ENCODE peak calls at places on chromosome 17, in nine cellular contexts. One of them, this sample, is unnamed.

GRCh38 chr17:76385892-76386786 is 1.7 kb downstream of the SPHK1 start:
- DNase-seq in stimulated activated CD4-positive, alpha-beta T cell treated with anti-CD3 and anti-CD28 coated beads, TNF-alpha, amount 100 ng/mL, for 1 hour: peak
- DNase-seq in stimulated activated CD8-positive, alpha-beta memory T cell treated with anti-CD3 and anti-CD28 coated beads, Interleukin-4, amount 100 ng/mL, for 4 hours: peak
- DNase-seq in nucleus accumbens: no peak
- DNase-seq in GM03348: peak
- DNase-seq in iPS DF 19.7: no peak
- DNase-seq in activated T-helper 1 cell treated with Interleukin-2 at 50 U/mL for 16 hours: peak
- DNase-seq in adrenal gland: peak
- DNase-seq in hypothalamus: no peak
- DNase-seq in this sample: no peak

GRCh38 chr17:80856863-80857488 is 134.7 kb upstream of the CHMP6 start:
- DNase-seq in GM03348: no peak
- DNase-seq in hypothalamus: no peak
- DNase-seq in stimulated activated CD8-positive, alpha-beta memory T cell treated with anti-CD3 and anti-CD28 coated beads, Interleukin-4, amount 100 ng/mL, for 4 hours: no peak
- DNase-seq in activated T-helper 1 cell treated with Interleukin-2 at 50 U/mL for 16 hours: no peak
- DNase-seq in iPS DF 19.7: no peak
- DNase-seq in nucleus accumbens: no peak
- DNase-seq in adrenal gland: no peak
- DNase-seq in stimulated activated CD4-positive, alpha-beta T cell treated with anti-CD3 and anti-CD28 coated beads, TNF-alpha, amount 100 ng/mL, for 1 hour: no peak
- DNase-seq in this sample: no peak

GRCh38 chr17:49987681-49988441 is 7.2 kb downstream of the DLX3 start:
- DNase-seq in hypothalamus: no peak
- DNase-seq in iPS DF 19.7: no peak
- DNase-seq in nucleus accumbens: no peak
- DNase-seq in stimulated activated CD4-positive, alpha-beta T cell treated with anti-CD3 and anti-CD28 coated beads, TNF-alpha, amount 100 ng/mL, for 1 hour: no peak
- DNase-seq in GM03348: peak
- DNase-seq in activated T-helper 1 cell treated with Interleukin-2 at 50 U/mL for 16 hours: no peak
- DNase-seq in stimulated activated CD8-positive, alpha-beta memory T cell treated with anti-CD3 and anti-CD28 coated beads, Interleukin-4, amount 100 ng/mL, for 4 hours: no peak
- DNase-seq in adrenal gland: no peak
- DNase-seq in this sample: no peak

GRCh38 chr17:27810211-27810901 is 10.0 kb upstream of the NOS2 start:
- DNase-seq in hypothalamus: no peak
- DNase-seq in stimulated activated CD8-positive, alpha-beta memory T cell treated with anti-CD3 and anti-CD28 coated beads, Interleukin-4, amount 100 ng/mL, for 4 hours: no peak
- DNase-seq in iPS DF 19.7: no peak
- DNase-seq in GM03348: no peak
- DNase-seq in stimulated activated CD4-positive, alpha-beta T cell treated with anti-CD3 and anti-CD28 coated beads, TNF-alpha, amount 100 ng/mL, for 1 hour: no peak
- DNase-seq in adrenal gland: peak
- DNase-seq in activated T-helper 1 cell treated with Interleukin-2 at 50 U/mL for 16 hours: no peak
- DNase-seq in nucleus accumbens: no peak
- DNase-seq in this sample: no peak

GRCh38 chr17:18224428-18225120 is 861 bp upstream of the LLGL1 start:
- DNase-seq in stimulated activated CD8-positive, alpha-beta memory T cell treated with anti-CD3 and anti-CD28 coated beads, Interleukin-4, amount 100 ng/mL, for 4 hours: no peak
- DNase-seq in adrenal gland: no peak
- DNase-seq in GM03348: no peak
- DNase-seq in iPS DF 19.7: peak
- DNase-seq in activated T-helper 1 cell treated with Interleukin-2 at 50 U/mL for 16 hours: no peak
- DNase-seq in stimulated activated CD4-positive, alpha-beta T cell treated with anti-CD3 and anti-CD28 coated beads, TNF-alpha, amount 100 ng/mL, for 1 hour: no peak
- DNase-seq in hypothalamus: no peak
- DNase-seq in nucleus accumbens: no peak
- DNase-seq in this sample: no peak

GRCh38 chr17:41814195-41814594 is 1.4 kb downstream of the FKBP10 start:
- DNase-seq in adrenal gland: no peak
- DNase-seq in stimulated activated CD8-positive, alpha-beta memory T cell treated with anti-CD3 and anti-CD28 coated beads, Interleukin-4, amount 100 ng/mL, for 4 hours: no peak
- DNase-seq in stimulated activated CD4-positive, alpha-beta T cell treated with anti-CD3 and anti-CD28 coated beads, TNF-alpha, amount 100 ng/mL, for 1 hour: no peak
- DNase-seq in activated T-helper 1 cell treated with Interleukin-2 at 50 U/mL for 16 hours: no peak
- DNase-seq in iPS DF 19.7: no peak
- DNase-seq in hypothalamus: no peak
- DNase-seq in GM03348: no peak
- DNase-seq in nucleus accumbens: no peak
- DNase-seq in this sample: no peak

GRCh38 chr17:74135391-74136167 is 67.9 kb upstream of the RPL38 start:
- DNase-seq in nucleus accumbens: no peak
- DNase-seq in stimulated activated CD4-positive, alpha-beta T cell treated with anti-CD3 and anti-CD28 coated beads, TNF-alpha, amount 100 ng/mL, for 1 hour: no peak
- DNase-seq in adrenal gland: no peak
- DNase-seq in stimulated activated CD8-positive, alpha-beta memory T cell treated with anti-CD3 and anti-CD28 coated beads, Interleukin-4, amount 100 ng/mL, for 4 hours: no peak
- DNase-seq in iPS DF 19.7: no peak
- DNase-seq in activated T-helper 1 cell treated with Interleukin-2 at 50 U/mL for 16 hours: no peak
- DNase-seq in hypothalamus: no peak
- DNase-seq in GM03348: no peak
- DNase-seq in this sample: no peak

GRCh38 chr17:50534222-50534978 is 1.9 kb downstream of the EPN3 start:
- DNase-seq in stimulated activated CD8-positive, alpha-beta memory T cell treated with anti-CD3 and anti-CD28 coated beads, Interleukin-4, amount 100 ng/mL, for 4 hours: no peak
- DNase-seq in activated T-helper 1 cell treated with Interleukin-2 at 50 U/mL for 16 hours: no peak
- DNase-seq in hypothalamus: no peak
- DNase-seq in nucleus accumbens: no peak
- DNase-seq in iPS DF 19.7: no peak
- DNase-seq in stimulated activated CD4-positive, alpha-beta T cell treated with anti-CD3 and anti-CD28 coated beads, TNF-alpha, amount 100 ng/mL, for 1 hour: no peak
- DNase-seq in adrenal gland: peak
- DNase-seq in GM03348: peak
- DNase-seq in this sample: no peak

GRCh38 chr17:7886227-7887037 is 2.2 kb upstream of the CHD3 start:
- DNase-seq in adrenal gland: peak
- DNase-seq in stimulated activated CD4-positive, alpha-beta T cell treated with anti-CD3 and anti-CD28 coated beads, TNF-alpha, amount 100 ng/mL, for 1 hour: no peak
- DNase-seq in nucleus accumbens: no peak
- DNase-seq in stimulated activated CD8-positive, alpha-beta memory T cell treated with anti-CD3 and anti-CD28 coated beads, Interleukin-4, amount 100 ng/mL, for 4 hours: peak
- DNase-seq in hypothalamus: no peak
- DNase-seq in activated T-helper 1 cell treated with Interleukin-2 at 50 U/mL for 16 hours: peak
- DNase-seq in iPS DF 19.7: no peak
- DNase-seq in GM03348: peak
- DNase-seq in this sample: no peak

GRCh38 chr17:50660042-50660886 is 25.6 kb downstream of the ABCC3 start:
- DNase-seq in stimulated activated CD8-positive, alpha-beta memory T cell treated with anti-CD3 and anti-CD28 coated beads, Interleukin-4, amount 100 ng/mL, for 4 hours: no peak
- DNase-seq in nucleus accumbens: no peak
- DNase-seq in activated T-helper 1 cell treated with Interleukin-2 at 50 U/mL for 16 hours: no peak
- DNase-seq in hypothalamus: no peak
- DNase-seq in iPS DF 19.7: no peak
- DNase-seq in GM03348: peak
- DNase-seq in adrenal gland: peak
- DNase-seq in stimulated activated CD4-positive, alpha-beta T cell treated with anti-CD3 and anti-CD28 coated beads, TNF-alpha, amount 100 ng/mL, for 1 hour: no peak
- DNase-seq in this sample: no peak

GRCh38 chr17:40072481-40073346 is 9.9 kb downstream of the THRA start:
- DNase-seq in nucleus accumbens: no peak
- DNase-seq in GM03348: no peak
- DNase-seq in stimulated activated CD8-positive, alpha-beta memory T cell treated with anti-CD3 and anti-CD28 coated beads, Interleukin-4, amount 100 ng/mL, for 4 hours: no peak
- DNase-seq in stimulated activated CD4-positive, alpha-beta T cell treated with anti-CD3 and anti-CD28 coated beads, TNF-alpha, amount 100 ng/mL, for 1 hour: no peak
- DNase-seq in activated T-helper 1 cell treated with Interleukin-2 at 50 U/mL for 16 hours: no peak
- DNase-seq in hypothalamus: no peak
- DNase-seq in iPS DF 19.7: no peak
- DNase-seq in adrenal gland: no peak
- DNase-seq in this sample: no peak

GRCh38 chr17:76641501-76641900 is 2.1 kb downstream of the ST6GALNAC1 start:
- DNase-seq in activated T-helper 1 cell treated with Interleukin-2 at 50 U/mL for 16 hours: no peak
- DNase-seq in adrenal gland: no peak
- DNase-seq in iPS DF 19.7: no peak
- DNase-seq in nucleus accumbens: no peak
- DNase-seq in stimulated activated CD8-positive, alpha-beta memory T cell treated with anti-CD3 and anti-CD28 coated beads, Interleukin-4, amount 100 ng/mL, for 4 hours: no peak
- DNase-seq in hypothalamus: no peak
- DNase-seq in stimulated activated CD4-positive, alpha-beta T cell treated with anti-CD3 and anti-CD28 coated beads, TNF-alpha, amount 100 ng/mL, for 1 hour: no peak
- DNase-seq in GM03348: no peak
- DNase-seq in this sample: no peak

GRCh38 chr17:40562841-40563370 is 2.4 kb downstream of the CCR7 start:
- DNase-seq in adrenal gland: no peak
- DNase-seq in hypothalamus: no peak
- DNase-seq in stimulated activated CD8-positive, alpha-beta memory T cell treated with anti-CD3 and anti-CD28 coated beads, Interleukin-4, amount 100 ng/mL, for 4 hours: no peak
- DNase-seq in activated T-helper 1 cell treated with Interleukin-2 at 50 U/mL for 16 hours: no peak
- DNase-seq in GM03348: no peak
- DNase-seq in iPS DF 19.7: no peak
- DNase-seq in nucleus accumbens: no peak
- DNase-seq in stimulated activated CD4-positive, alpha-beta T cell treated with anti-CD3 and anti-CD28 coated beads, TNF-alpha, amount 100 ng/mL, for 1 hour: no peak
- DNase-seq in this sample: no peak

GRCh38 chr17:79159926-79160325 is 85.3 kb downstream of the ENGASE start:
- DNase-seq in adrenal gland: no peak
- DNase-seq in stimulated activated CD8-positive, alpha-beta memory T cell treated with anti-CD3 and anti-CD28 coated beads, Interleukin-4, amount 100 ng/mL, for 4 hours: no peak
- DNase-seq in nucleus accumbens: no peak
- DNase-seq in activated T-helper 1 cell treated with Interleukin-2 at 50 U/mL for 16 hours: no peak
- DNase-seq in iPS DF 19.7: no peak
- DNase-seq in GM03348: no peak
- DNase-seq in hypothalamus: no peak
- DNase-seq in stimulated activated CD4-positive, alpha-beta T cell treated with anti-CD3 and anti-CD28 coated beads, TNF-alpha, amount 100 ng/mL, for 1 hour: no peak
- DNase-seq in this sample: no peak

GRCh38 chr17:40104570-40105471 is 4.4 kb upstream of the NR1D1 start:
- DNase-seq in stimulated activated CD4-positive, alpha-beta T cell treated with anti-CD3 and anti-CD28 coated beads, TNF-alpha, amount 100 ng/mL, for 1 hour: no peak
- DNase-seq in stimulated activated CD8-positive, alpha-beta memory T cell treated with anti-CD3 and anti-CD28 coated beads, Interleukin-4, amount 100 ng/mL, for 4 hours: no peak
- DNase-seq in activated T-helper 1 cell treated with Interleukin-2 at 50 U/mL for 16 hours: no peak
- DNase-seq in nucleus accumbens: no peak
- DNase-seq in adrenal gland: no peak
- DNase-seq in hypothalamus: no peak
- DNase-seq in iPS DF 19.7: no peak
- DNase-seq in GM03348: no peak
- DNase-seq in this sample: no peak

GRCh38 chr17:76097716-76098295 is 5.8 kb downstream of the EXOC7 start:
- DNase-seq in stimulated activated CD8-positive, alpha-beta memory T cell treated with anti-CD3 and anti-CD28 coated beads, Interleukin-4, amount 100 ng/mL, for 4 hours: no peak
- DNase-seq in hypothalamus: no peak
- DNase-seq in GM03348: no peak
- DNase-seq in activated T-helper 1 cell treated with Interleukin-2 at 50 U/mL for 16 hours: no peak
- DNase-seq in stimulated activated CD4-positive, alpha-beta T cell treated with anti-CD3 and anti-CD28 coated beads, TNF-alpha, amount 100 ng/mL, for 1 hour: no peak
- DNase-seq in nucleus accumbens: no peak
- DNase-seq in adrenal gland: no peak
- DNase-seq in iPS DF 19.7: no peak
- DNase-seq in this sample: no peak

GRCh38 chr17:34709108-34709779 is 129.9 kb downstream of the TMEM132E start:
- DNase-seq in stimulated activated CD4-positive, alpha-beta T cell treated with anti-CD3 and anti-CD28 coated beads, TNF-alpha, amount 100 ng/mL, for 1 hour: no peak
- DNase-seq in activated T-helper 1 cell treated with Interleukin-2 at 50 U/mL for 16 hours: no peak
- DNase-seq in hypothalamus: no peak
- DNase-seq in nucleus accumbens: no peak
- DNase-seq in stimulated activated CD8-positive, alpha-beta memory T cell treated with anti-CD3 and anti-CD28 coated beads, Interleukin-4, amount 100 ng/mL, for 4 hours: no peak
- DNase-seq in adrenal gland: peak
- DNase-seq in GM03348: no peak
- DNase-seq in iPS DF 19.7: no peak
- DNase-seq in this sample: no peak

GRCh38 chr17:61398721-61399130 is 917 bp upstream of the TBX2 start:
- DNase-seq in hypothalamus: no peak
- DNase-seq in stimulated activated CD8-positive, alpha-beta memory T cell treated with anti-CD3 and anti-CD28 coated beads, Interleukin-4, amount 100 ng/mL, for 4 hours: no peak
- DNase-seq in GM03348: no peak
- DNase-seq in adrenal gland: no peak
- DNase-seq in nucleus accumbens: no peak
- DNase-seq in iPS DF 19.7: no peak
- DNase-seq in activated T-helper 1 cell treated with Interleukin-2 at 50 U/mL for 16 hours: no peak
- DNase-seq in stimulated activated CD4-positive, alpha-beta T cell treated with anti-CD3 and anti-CD28 coated beads, TNF-alpha, amount 100 ng/mL, for 1 hour: no peak
- DNase-seq in this sample: no peak

GRCh38 chr17:50608700-50609375 is 25.8 kb upstream of the ABCC3 start:
- DNase-seq in nucleus accumbens: peak
- DNase-seq in adrenal gland: no peak
- DNase-seq in activated T-helper 1 cell treated with Interleukin-2 at 50 U/mL for 16 hours: no peak
- DNase-seq in hypothalamus: no peak
- DNase-seq in GM03348: no peak
- DNase-seq in stimulated activated CD8-positive, alpha-beta memory T cell treated with anti-CD3 and anti-CD28 coated beads, Interleukin-4, amount 100 ng/mL, for 4 hours: no peak
- DNase-seq in stimulated activated CD4-positive, alpha-beta T cell treated with anti-CD3 and anti-CD28 coated beads, TNF-alpha, amount 100 ng/mL, for 1 hour: no peak
- DNase-seq in iPS DF 19.7: no peak
- DNase-seq in this sample: no peak

GRCh38 chr17:33292184-33292980 is 713 bp downstream of the ASIC2 start:
- DNase-seq in nucleus accumbens: no peak
- DNase-seq in stimulated activated CD8-positive, alpha-beta memory T cell treated with anti-CD3 and anti-CD28 coated beads, Interleukin-4, amount 100 ng/mL, for 4 hours: no peak
- DNase-seq in iPS DF 19.7: no peak
- DNase-seq in stimulated activated CD4-positive, alpha-beta T cell treated with anti-CD3 and anti-CD28 coated beads, TNF-alpha, amount 100 ng/mL, for 1 hour: no peak
- DNase-seq in activated T-helper 1 cell treated with Interleukin-2 at 50 U/mL for 16 hours: no peak
- DNase-seq in adrenal gland: no peak
- DNase-seq in GM03348: peak
- DNase-seq in hypothalamus: no peak
- DNase-seq in this sample: no peak

GRCh38 chr17:39212200-39212810 is 12.2 kb downstream of the RPL19 start:
- DNase-seq in GM03348: no peak
- DNase-seq in adrenal gland: no peak
- DNase-seq in iPS DF 19.7: no peak
- DNase-seq in stimulated activated CD4-positive, alpha-beta T cell treated with anti-CD3 and anti-CD28 coated beads, TNF-alpha, amount 100 ng/mL, for 1 hour: no peak
- DNase-seq in activated T-helper 1 cell treated with Interleukin-2 at 50 U/mL for 16 hours: no peak
- DNase-seq in nucleus accumbens: no peak
- DNase-seq in stimulated activated CD8-positive, alpha-beta memory T cell treated with anti-CD3 and anti-CD28 coated beads, Interleukin-4, amount 100 ng/mL, for 4 hours: no peak
- DNase-seq in hypothalamus: no peak
- DNase-seq in this sample: no peak

GRCh38 chr17:64097196-64097936 is 32.6 kb downstream of the ERN1 start:
- DNase-seq in activated T-helper 1 cell treated with Interleukin-2 at 50 U/mL for 16 hours: no peak
- DNase-seq in stimulated activated CD4-positive, alpha-beta T cell treated with anti-CD3 and anti-CD28 coated beads, TNF-alpha, amount 100 ng/mL, for 1 hour: no peak
- DNase-seq in hypothalamus: no peak
- DNase-seq in GM03348: peak
- DNase-seq in adrenal gland: no peak
- DNase-seq in stimulated activated CD8-positive, alpha-beta memory T cell treated with anti-CD3 and anti-CD28 coated beads, Interleukin-4, amount 100 ng/mL, for 4 hours: no peak
- DNase-seq in nucleus accumbens: no peak
- DNase-seq in iPS DF 19.7: no peak
- DNase-seq in this sample: no peak

GRCh38 chr17:43456661-43457361 is 27.0 kb upstream of the DHX8 start:
- DNase-seq in activated T-helper 1 cell treated with Interleukin-2 at 50 U/mL for 16 hours: no peak
- DNase-seq in stimulated activated CD4-positive, alpha-beta T cell treated with anti-CD3 and anti-CD28 coated beads, TNF-alpha, amount 100 ng/mL, for 1 hour: no peak
- DNase-seq in hypothalamus: no peak
- DNase-seq in stimulated activated CD8-positive, alpha-beta memory T cell treated with anti-CD3 and anti-CD28 coated beads, Interleukin-4, amount 100 ng/mL, for 4 hours: no peak
- DNase-seq in nucleus accumbens: no peak
- DNase-seq in adrenal gland: peak
- DNase-seq in GM03348: peak
- DNase-seq in iPS DF 19.7: no peak
- DNase-seq in this sample: no peak

GRCh38 chr17:80947200-80947940 is 44.3 kb upstream of the CHMP6 start:
- DNase-seq in iPS DF 19.7: no peak
- DNase-seq in hypothalamus: no peak
- DNase-seq in nucleus accumbens: no peak
- DNase-seq in stimulated activated CD4-positive, alpha-beta T cell treated with anti-CD3 and anti-CD28 coated beads, TNF-alpha, amount 100 ng/mL, for 1 hour: no peak
- DNase-seq in stimulated activated CD8-positive, alpha-beta memory T cell treated with anti-CD3 and anti-CD28 coated beads, Interleukin-4, amount 100 ng/mL, for 4 hours: no peak
- DNase-seq in adrenal gland: no peak
- DNase-seq in GM03348: no peak
- DNase-seq in activated T-helper 1 cell treated with Interleukin-2 at 50 U/mL for 16 hours: no peak
- DNase-seq in this sample: no peak

GRCh38 chr17:73316919-73317505 is 5.2 kb upstream of the CDC42EP4 start:
- DNase-seq in GM03348: no peak
- DNase-seq in adrenal gland: no peak
- DNase-seq in nucleus accumbens: no peak
- DNase-seq in iPS DF 19.7: no peak
- DNase-seq in activated T-helper 1 cell treated with Interleukin-2 at 50 U/mL for 16 hours: no peak
- DNase-seq in stimulated activated CD8-positive, alpha-beta memory T cell treated with anti-CD3 and anti-CD28 coated beads, Interleukin-4, amount 100 ng/mL, for 4 hours: no peak
- DNase-seq in hypothalamus: no peak
- DNase-seq in stimulated activated CD4-positive, alpha-beta T cell treated with anti-CD3 and anti-CD28 coated beads, TNF-alpha, amount 100 ng/mL, for 1 hour: no peak
- DNase-seq in this sample: no peak

GRCh38 chr17:15652960-15653359 is 31.2 kb downstream of the TRIM16 start:
- DNase-seq in stimulated activated CD8-positive, alpha-beta memory T cell treated with anti-CD3 and anti-CD28 coated beads, Interleukin-4, amount 100 ng/mL, for 4 hours: no peak
- DNase-seq in nucleus accumbens: no peak
- DNase-seq in iPS DF 19.7: no peak
- DNase-seq in stimulated activated CD4-positive, alpha-beta T cell treated with anti-CD3 and anti-CD28 coated beads, TNF-alpha, amount 100 ng/mL, for 1 hour: no peak
- DNase-seq in hypothalamus: no peak
- DNase-seq in activated T-helper 1 cell treated with Interleukin-2 at 50 U/mL for 16 hours: no peak
- DNase-seq in adrenal gland: no peak
- DNase-seq in GM03348: no peak
- DNase-seq in this sample: no peak

GRCh38 chr17:77027271-77027670 is 113.5 kb upstream of the SEC14L1 start:
- DNase-seq in nucleus accumbens: no peak
- DNase-seq in stimulated activated CD8-positive, alpha-beta memory T cell treated with anti-CD3 and anti-CD28 coated beads, Interleukin-4, amount 100 ng/mL, for 4 hours: no peak
- DNase-seq in adrenal gland: no peak
- DNase-seq in hypothalamus: no peak
- DNase-seq in activated T-helper 1 cell treated with Interleukin-2 at 50 U/mL for 16 hours: no peak
- DNase-seq in GM03348: no peak
- DNase-seq in iPS DF 19.7: no peak
- DNase-seq in stimulated activated CD4-positive, alpha-beta T cell treated with anti-CD3 and anti-CD28 coated beads, TNF-alpha, amount 100 ng/mL, for 1 hour: no peak
- DNase-seq in this sample: no peak

GRCh38 chr17:7854851-7855642 is at the start of gene TMEM88:
- DNase-seq in activated T-helper 1 cell treated with Interleukin-2 at 50 U/mL for 16 hours: no peak
- DNase-seq in adrenal gland: peak
- DNase-seq in GM03348: no peak
- DNase-seq in stimulated activated CD4-positive, alpha-beta T cell treated with anti-CD3 and anti-CD28 coated beads, TNF-alpha, amount 100 ng/mL, for 1 hour: no peak
- DNase-seq in nucleus accumbens: no peak
- DNase-seq in iPS DF 19.7: no peak
- DNase-seq in stimulated activated CD8-positive, alpha-beta memory T cell treated with anti-CD3 and anti-CD28 coated beads, Interleukin-4, amount 100 ng/mL, for 4 hours: no peak
- DNase-seq in hypothalamus: no peak
- DNase-seq in this sample: no peak

GRCh38 chr17:75783803-75784472 is 668 bp upstream of the UNK start:
- DNase-seq in stimulated activated CD8-positive, alpha-beta memory T cell treated with anti-CD3 and anti-CD28 coated beads, Interleukin-4, amount 100 ng/mL, for 4 hours: no peak
- DNase-seq in hypothalamus: no peak
- DNase-seq in adrenal gland: peak
- DNase-seq in iPS DF 19.7: no peak
- DNase-seq in activated T-helper 1 cell treated with Interleukin-2 at 50 U/mL for 16 hours: no peak
- DNase-seq in nucleus accumbens: no peak
- DNase-seq in GM03348: no peak
- DNase-seq in stimulated activated CD4-positive, alpha-beta T cell treated with anti-CD3 and anti-CD28 coated beads, TNF-alpha, amount 100 ng/mL, for 1 hour: no peak
- DNase-seq in this sample: no peak

GRCh38 chr17:32927201-32927723 is 691 bp upstream of the TMEM98 start:
- DNase-seq in adrenal gland: no peak
- DNase-seq in hypothalamus: no peak
- DNase-seq in iPS DF 19.7: no peak
- DNase-seq in nucleus accumbens: no peak
- DNase-seq in stimulated activated CD4-positive, alpha-beta T cell treated with anti-CD3 and anti-CD28 coated beads, TNF-alpha, amount 100 ng/mL, for 1 hour: no peak
- DNase-seq in GM03348: no peak
- DNase-seq in activated T-helper 1 cell treated with Interleukin-2 at 50 U/mL for 16 hours: no peak
- DNase-seq in stimulated activated CD8-positive, alpha-beta memory T cell treated with anti-CD3 and anti-CD28 coated beads, Interleukin-4, amount 100 ng/mL, for 4 hours: no peak
- DNase-seq in this sample: no peak

GRCh38 chr17:6597727-6598126 is 41.4 kb upstream of the PITPNM3 start:
- DNase-seq in stimulated activated CD4-positive, alpha-beta T cell treated with anti-CD3 and anti-CD28 coated beads, TNF-alpha, amount 100 ng/mL, for 1 hour: no peak
- DNase-seq in hypothalamus: no peak
- DNase-seq in iPS DF 19.7: no peak
- DNase-seq in nucleus accumbens: no peak
- DNase-seq in GM03348: no peak
- DNase-seq in adrenal gland: no peak
- DNase-seq in activated T-helper 1 cell treated with Interleukin-2 at 50 U/mL for 16 hours: no peak
- DNase-seq in stimulated activated CD8-positive, alpha-beta memory T cell treated with anti-CD3 and anti-CD28 coated beads, Interleukin-4, amount 100 ng/mL, for 4 hours: no peak
- DNase-seq in this sample: no peak